ENCODE peak calls at places on chromosome 4, in six cellular contexts. One of them, this sample, is unnamed. For H3K4me1, the result is how much of the 10 kb centered on the place peaks cover.

GRCh38 chr4:66613591-66613990 is 931.7 kb downstream of the CENPC start:
- DNase-seq in fibroblast of lung: no peak
- DNase-seq in mesendoderm: no peak
- DNase-seq in CD8-positive, alpha-beta memory T cell: no peak
- DNase-seq in heart left ventricle: no peak
- DNase-seq in upper lobe of right lung: no peak
- DNase-seq in this sample: no peak

GRCh38 chr4:98470831-98471230 is 187.6 kb downstream of the TSPAN5 start:
- DNase-seq in fibroblast of lung: no peak
- DNase-seq in mesendoderm: no peak
- DNase-seq in CD8-positive, alpha-beta memory T cell: no peak
- DNase-seq in heart left ventricle: no peak
- DNase-seq in upper lobe of right lung: no peak
- DNase-seq in this sample: no peak

GRCh38 chr4:150664935-150665334 is 83.0 kb downstream of the MAB21L2 start:
- DNase-seq in fibroblast of lung: no peak
- DNase-seq in mesendoderm: peak
- DNase-seq in CD8-positive, alpha-beta memory T cell: no peak
- DNase-seq in heart left ventricle: no peak
- DNase-seq in upper lobe of right lung: no peak
- DNase-seq in this sample: no peak

GRCh38 chr4:8291701-8292387 is 22.3 kb downstream of the HTRA3 start:
- DNase-seq in fibroblast of lung: no peak
- DNase-seq in mesendoderm: no peak
- DNase-seq in CD8-positive, alpha-beta memory T cell: no peak
- DNase-seq in heart left ventricle: peak
- DNase-seq in upper lobe of right lung: peak
- DNase-seq in this sample: no peak

GRCh38 chr4:150155391-150155790 is 77.1 kb downstream of the DCLK2 start:
- DNase-seq in fibroblast of lung: no peak
- DNase-seq in mesendoderm: no peak
- DNase-seq in CD8-positive, alpha-beta memory T cell: no peak
- DNase-seq in heart left ventricle: no peak
- DNase-seq in upper lobe of right lung: no peak
- DNase-seq in this sample: no peak

GRCh38 chr4:77196866-77197265 is 39.9 kb downstream of the CCNG2 start:
- DNase-seq in fibroblast of lung: no peak
- DNase-seq in mesendoderm: peak
- DNase-seq in CD8-positive, alpha-beta memory T cell: no peak
- DNase-seq in heart left ventricle: no peak
- DNase-seq in upper lobe of right lung: no peak
- DNase-seq in this sample: no peak

GRCh38 chr4:132737344-132737743 is 411.8 kb upstream of the PCDH10 start:
- DNase-seq in fibroblast of lung: no peak
- DNase-seq in mesendoderm: peak
- DNase-seq in CD8-positive, alpha-beta memory T cell: no peak
- DNase-seq in heart left ventricle: no peak
- DNase-seq in upper lobe of right lung: no peak
- DNase-seq in this sample: no peak

GRCh38 chr4:8230891-8231290 is 31.8 kb downstream of the SH3TC1 start:
- DNase-seq in fibroblast of lung: no peak
- DNase-seq in mesendoderm: no peak
- DNase-seq in CD8-positive, alpha-beta memory T cell: no peak
- DNase-seq in heart left ventricle: no peak
- DNase-seq in upper lobe of right lung: no peak
- DNase-seq in this sample: no peak

GRCh38 chr4:101282076-101282844 is 65.1 kb downstream of the PPP3CA start:
- DNase-seq in fibroblast of lung: no peak
- DNase-seq in mesendoderm: peak
- DNase-seq in CD8-positive, alpha-beta memory T cell: no peak
- DNase-seq in heart left ventricle: no peak
- DNase-seq in upper lobe of right lung: no peak
- DNase-seq in this sample: no peak

GRCh38 chr4:20430555-20430954 is 178.8 kb downstream of the SLIT2 start:
- DNase-seq in fibroblast of lung: peak
- DNase-seq in mesendoderm: peak
- DNase-seq in CD8-positive, alpha-beta memory T cell: no peak
- DNase-seq in heart left ventricle: no peak
- DNase-seq in upper lobe of right lung: no peak
- DNase-seq in this sample: no peak

GRCh38 chr4:5037553-5038551 is 13.4 kb upstream of the STK32B start:
- DNase-seq in fibroblast of lung: peak
- DNase-seq in mesendoderm: peak
- DNase-seq in CD8-positive, alpha-beta memory T cell: no peak
- DNase-seq in heart left ventricle: no peak
- DNase-seq in upper lobe of right lung: no peak
- DNase-seq in this sample: no peak

GRCh38 chr4:186819357-186820086 is 95.9 kb upstream of the FAT1 start:
- DNase-seq in fibroblast of lung: no peak
- DNase-seq in mesendoderm: no peak
- DNase-seq in CD8-positive, alpha-beta memory T cell: no peak
- DNase-seq in heart left ventricle: no peak
- DNase-seq in upper lobe of right lung: no peak
- DNase-seq in this sample: no peak

GRCh38 chr4:59994118-59994517 is 1206.0 kb upstream of the ADGRL3 start:
- DNase-seq in fibroblast of lung: no peak
- DNase-seq in mesendoderm: peak
- DNase-seq in CD8-positive, alpha-beta memory T cell: no peak
- DNase-seq in heart left ventricle: no peak
- DNase-seq in upper lobe of right lung: no peak
- DNase-seq in this sample: no peak

GRCh38 chr4:16693040-16693506 is 205.4 kb downstream of the LDB2 start:
- DNase-seq in fibroblast of lung: no peak
- DNase-seq in mesendoderm: no peak
- DNase-seq in CD8-positive, alpha-beta memory T cell: no peak
- DNase-seq in heart left ventricle: no peak
- DNase-seq in upper lobe of right lung: no peak
- DNase-seq in this sample: no peak

GRCh38 chr4:158536833-158537232 is 15.2 kb downstream of the RXFP1 start:
- DNase-seq in fibroblast of lung: no peak
- DNase-seq in mesendoderm: no peak
- DNase-seq in CD8-positive, alpha-beta memory T cell: no peak
- DNase-seq in heart left ventricle: no peak
- DNase-seq in upper lobe of right lung: no peak
- DNase-seq in this sample: no peak

GRCh38 chr4:74635074-74635473 is 159.2 kb downstream of the BTC start:
- DNase-seq in fibroblast of lung: no peak
- DNase-seq in mesendoderm: no peak
- DNase-seq in CD8-positive, alpha-beta memory T cell: no peak
- DNase-seq in heart left ventricle: no peak
- DNase-seq in upper lobe of right lung: no peak
- DNase-seq in this sample: no peak

GRCh38 chr4:3732076-3733028 is 33.8 kb upstream of the ADRA2C start:
- DNase-seq in fibroblast of lung: no peak
- DNase-seq in mesendoderm: no peak
- DNase-seq in CD8-positive, alpha-beta memory T cell: no peak
- DNase-seq in heart left ventricle: no peak
- DNase-seq in upper lobe of right lung: no peak
- DNase-seq in this sample: no peak

GRCh38 chr4:174318829-174319764 is 35.4 kb downstream of the CEP44 start:
- DNase-seq in fibroblast of lung: peak
- DNase-seq in mesendoderm: peak
- DNase-seq in CD8-positive, alpha-beta memory T cell: no peak
- DNase-seq in heart left ventricle: no peak
- DNase-seq in upper lobe of right lung: no peak
- DNase-seq in this sample: no peak

GRCh38 chr4:25779021-25779420 is 83.8 kb downstream of the SEL1L3 start:
- DNase-seq in fibroblast of lung: no peak
- DNase-seq in mesendoderm: no peak
- DNase-seq in CD8-positive, alpha-beta memory T cell: no peak
- DNase-seq in heart left ventricle: no peak
- DNase-seq in upper lobe of right lung: no peak
- DNase-seq in this sample: no peak

GRCh38 chr4:94430416-94430815 is 21.3 kb upstream of the PDLIM5 start:
- DNase-seq in fibroblast of lung: no peak
- DNase-seq in mesendoderm: no peak
- DNase-seq in CD8-positive, alpha-beta memory T cell: no peak
- DNase-seq in heart left ventricle: no peak
- DNase-seq in upper lobe of right lung: no peak
- DNase-seq in this sample: no peak

GRCh38 chr4:105943234-105943633 is 48.0 kb downstream of the NPNT start:
- DNase-seq in fibroblast of lung: no peak
- DNase-seq in mesendoderm: no peak
- DNase-seq in CD8-positive, alpha-beta memory T cell: no peak
- DNase-seq in heart left ventricle: no peak
- DNase-seq in upper lobe of right lung: no peak
- DNase-seq in this sample: no peak

GRCh38 chr4:94595880-94596483 is 144.2 kb downstream of the PDLIM5 start:
- DNase-seq in fibroblast of lung: peak
- DNase-seq in mesendoderm: peak
- DNase-seq in CD8-positive, alpha-beta memory T cell: no peak
- DNase-seq in heart left ventricle: no peak
- DNase-seq in upper lobe of right lung: no peak
- DNase-seq in this sample: no peak

GRCh38 chr4:134567461-134567860 is 365.9 kb upstream of the PABPC4L start:
- DNase-seq in fibroblast of lung: no peak
- DNase-seq in mesendoderm: peak
- DNase-seq in CD8-positive, alpha-beta memory T cell: no peak
- DNase-seq in heart left ventricle: no peak
- DNase-seq in upper lobe of right lung: no peak
- DNase-seq in this sample: no peak

GRCh38 chr4:76147454-76148141 is 599 bp downstream of the NUP54 start:
- DNase-seq in fibroblast of lung: peak
- DNase-seq in mesendoderm: peak
- DNase-seq in CD8-positive, alpha-beta memory T cell: peak
- DNase-seq in heart left ventricle: peak
- DNase-seq in upper lobe of right lung: peak
- DNase-seq in this sample: no peak

GRCh38 chr4:146450524-146450923 is 71.2 kb downstream of the SLC10A7 start:
- DNase-seq in fibroblast of lung: peak
- DNase-seq in mesendoderm: no peak
- DNase-seq in CD8-positive, alpha-beta memory T cell: no peak
- DNase-seq in heart left ventricle: no peak
- DNase-seq in upper lobe of right lung: no peak
- DNase-seq in this sample: no peak

GRCh38 chr4:188218392-188218791 is 79.2 kb downstream of the TRIML1 start:
- DNase-seq in fibroblast of lung: no peak
- DNase-seq in mesendoderm: peak
- DNase-seq in CD8-positive, alpha-beta memory T cell: no peak
- DNase-seq in heart left ventricle: no peak
- DNase-seq in upper lobe of right lung: no peak
- DNase-seq in this sample: no peak

GRCh38 chr4:188220006-188220405 is 80.8 kb downstream of the TRIML1 start:
- DNase-seq in fibroblast of lung: no peak
- DNase-seq in mesendoderm: no peak
- DNase-seq in CD8-positive, alpha-beta memory T cell: no peak
- DNase-seq in heart left ventricle: no peak
- DNase-seq in upper lobe of right lung: no peak
- DNase-seq in this sample: no peak

GRCh38 chr4:188214861-188215260 is 75.6 kb downstream of the TRIML1 start:
- DNase-seq in fibroblast of lung: no peak
- DNase-seq in mesendoderm: no peak
- DNase-seq in CD8-positive, alpha-beta memory T cell: no peak
- DNase-seq in heart left ventricle: no peak
- DNase-seq in upper lobe of right lung: no peak
- DNase-seq in this sample: no peak
- H3K4me3 ChIP-seq in fibroblast of lung: no peak
- H3K4me3 ChIP-seq in mesendoderm: no peak
- H3K4me3 ChIP-seq in CD8-positive, alpha-beta memory T cell: no peak
- H3K4me3 ChIP-seq in heart left ventricle: no peak
- H3K4me3 ChIP-seq in upper lobe of right lung: no peak
- H3K4me3 ChIP-seq in this sample: no peak

GRCh38 chr4:86935833-86936721 is 1.3 kb downstream of the AFF1 start:
- DNase-seq in fibroblast of lung: peak
- DNase-seq in mesendoderm: peak
- DNase-seq in CD8-positive, alpha-beta memory T cell: peak
- DNase-seq in heart left ventricle: peak
- DNase-seq in upper lobe of right lung: peak
- DNase-seq in this sample: peak
- H3K4me1 ChIP-seq in fibroblast of lung: under half
- H3K4me1 ChIP-seq in mesendoderm: under half
- H3K4me1 ChIP-seq in CD8-positive, alpha-beta memory T cell: half or more
- H3K4me1 ChIP-seq in heart left ventricle: under half
- H3K4me1 ChIP-seq in upper lobe of right lung: under half
- H3K4me1 ChIP-seq in this sample: half or more

DNA sequence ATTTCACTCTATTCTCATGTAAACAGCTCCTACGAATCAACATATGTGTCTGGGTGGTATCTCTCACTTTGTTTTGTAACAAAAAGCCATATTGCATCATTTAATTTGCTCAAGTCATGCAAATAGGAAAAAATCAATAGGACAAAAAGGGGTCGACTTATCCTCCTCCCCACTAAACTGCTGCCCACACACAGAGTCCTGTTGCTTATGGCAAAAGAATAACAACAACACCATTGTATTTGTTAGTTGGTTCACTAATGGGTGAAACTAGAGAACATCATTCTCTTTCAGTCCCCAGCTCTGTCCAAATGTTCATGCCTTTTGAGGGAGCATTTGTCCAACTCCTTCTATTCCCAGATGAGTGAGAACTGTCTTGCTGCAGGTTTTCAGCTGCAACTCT is 2.1 kb downstream of the HHIP start:
- DNase-seq in fibroblast of lung: no peak
- DNase-seq in mesendoderm: no peak
- DNase-seq in CD8-positive, alpha-beta memory T cell: no peak
- DNase-seq in heart left ventricle: no peak
- DNase-seq in upper lobe of right lung: no peak
- DNase-seq in this sample: no peak
- H3K4me3 ChIP-seq in fibroblast of lung: no peak
- H3K4me3 ChIP-seq in mesendoderm: no peak
- H3K4me3 ChIP-seq in CD8-positive, alpha-beta memory T cell: no peak
- H3K4me3 ChIP-seq in heart left ventricle: no peak
- H3K4me3 ChIP-seq in upper lobe of right lung: peak
- H3K4me3 ChIP-seq in this sample: no peak

GRCh38 chr4:23878235-23878861 is 11.5 kb downstream of the PPARGC1A start:
- DNase-seq in fibroblast of lung: no peak
- DNase-seq in mesendoderm: peak
- DNase-seq in CD8-positive, alpha-beta memory T cell: no peak
- DNase-seq in heart left ventricle: no peak
- DNase-seq in upper lobe of right lung: no peak
- DNase-seq in this sample: no peak
- H3K4me1 ChIP-seq in fibroblast of lung: under half
- H3K4me1 ChIP-seq in mesendoderm: under half
- H3K4me1 ChIP-seq in CD8-positive, alpha-beta memory T cell: under half
- H3K4me1 ChIP-seq in heart left ventricle: half or more
- H3K4me1 ChIP-seq in upper lobe of right lung: under half
- H3K4me1 ChIP-seq in this sample: half or more

DNA sequence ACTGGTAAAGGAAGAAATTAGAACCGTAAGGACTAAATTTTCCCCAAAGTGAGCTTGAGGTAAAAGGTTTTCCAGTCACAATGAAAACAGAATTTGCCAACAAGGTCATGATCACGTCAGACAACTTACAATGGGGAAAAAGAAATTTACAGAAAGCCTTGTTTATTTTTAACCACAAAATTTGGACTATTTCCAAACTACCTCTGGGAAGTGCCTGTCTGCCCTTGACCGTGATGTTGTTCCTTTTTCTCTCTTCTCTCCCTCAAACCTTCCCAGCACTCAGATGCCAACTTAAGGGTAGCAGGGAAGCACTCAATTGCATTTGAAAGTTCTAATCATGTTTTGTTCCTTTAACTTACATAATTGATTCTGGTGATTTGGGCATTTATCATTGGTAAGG is 32.5 kb downstream of the MEPE start:
- DNase-seq in fibroblast of lung: no peak
- DNase-seq in mesendoderm: peak
- DNase-seq in CD8-positive, alpha-beta memory T cell: no peak
- DNase-seq in heart left ventricle: no peak
- DNase-seq in upper lobe of right lung: no peak
- DNase-seq in this sample: no peak
- H3K4me3 ChIP-seq in fibroblast of lung: no peak
- H3K4me3 ChIP-seq in mesendoderm: no peak
- H3K4me3 ChIP-seq in CD8-positive, alpha-beta memory T cell: no peak
- H3K4me3 ChIP-seq in heart left ventricle: no peak
- H3K4me3 ChIP-seq in upper lobe of right lung: no peak
- H3K4me3 ChIP-seq in this sample: no peak